ENCODE peak calls at places on chromosome 7, in six cellular contexts. V, M, A, C, H and F are unnamed samples.
A peak's percentile ranks its signal among the peaks of the same experiment; 100 is the strongest.

GRCh38 chr7:27239780-27240731 is 2.5 kb upstream of the EVX1 start:
- DNase-seq in V (no peak), M (no peak), A (no peak), C (no peak), H (no peak), F (no peak)

GRCh38 chr7:35036361-35037171 is 719 bp downstream of the DPY19L1 start:
- DNase-seq in V (peak; percentile 74), M (no peak), A (peak; percentile 87), C (peak; percentile 71), H (peak; percentile 69), F (peak; percentile 78)

GRCh38 chr7:119929891-119930290 is 343.1 kb upstream of the KCND2 start:
- DNase-seq in V (no peak), M (no peak), A (no peak), C (no peak), H (no peak), F (no peak)

GRCh38 chr7:1940402-1940786 is 270.3 kb downstream of the ELFN1 start:
- DNase-seq in V (peak; percentile 18), M (peak; percentile 78), A (peak; percentile 89), C (no peak), H (peak; percentile 60), F (no peak)

GRCh38 chr7:142168746-142169145 is 57.2 kb downstream of the MGAM2 start:
- DNase-seq in V (peak; percentile 19), M (no peak), A (no peak), C (peak; percentile 14), H (peak; percentile 16), F (peak; percentile 16)

GRCh38 chr7:130649004-130649790 is 19.4 kb downstream of the COPG2 start:
- DNase-seq in V (no peak), M (no peak), A (no peak), C (peak; percentile 96), H (peak; percentile 95), F (peak; percentile 20)

GRCh38 chr7:43508434-43508833 is 74.5 kb upstream of the STK17A start:
- DNase-seq in V (no peak), M (no peak), A (no peak), C (no peak), H (no peak), F (no peak)

GRCh38 chr7:85075864-85076263 is 111.0 kb downstream of the SEMA3D start:
- DNase-seq in V (no peak), M (no peak), A (no peak), C (no peak), H (no peak), F (no peak)

GRCh38 chr7:149799397-149800168 is 26.2 kb upstream of the ZNF467 start:
- DNase-seq in V (peak; percentile 43), M (peak; percentile 43), A (no peak), C (no peak), H (no peak), F (no peak)

GRCh38 chr7:127391591-127392181 is 822 bp downstream of the ZNF800 start:
- DNase-seq in V (peak; percentile 39), M (peak; percentile 36), A (peak; percentile 77), C (peak; percentile 28), H (peak; percentile 39), F (peak; percentile 12)